ENCODE peak calls at places on chromosome 14, in five cellular contexts. One of them, this sample, is unnamed.
A peak's percentile ranks its signal among the peaks of the same experiment; 100 is the strongest.

GRCh38 chr14:104546591-104547309 is 32.8 kb upstream of the C14orf180 start:
- DNase-seq in T-helper 17 cell: no peak
- DNase-seq in Daoy: no peak
- DNase-seq in left lung: no peak
- DNase-seq in activated CD8-positive, alpha-beta memory T cell treated with anti-CD3 and anti-CD28 coated beads for 48 hours: no peak
- DNase-seq in this sample: no peak

GRCh38 chr14:73739899-73740685 is 25.9 kb upstream of the PNMA1 start:
- DNase-seq in Daoy: no peak
- DNase-seq in T-helper 17 cell: no peak
- DNase-seq in left lung: no peak
- DNase-seq in activated CD8-positive, alpha-beta memory T cell treated with anti-CD3 and anti-CD28 coated beads for 48 hours: no peak
- DNase-seq in this sample: no peak

GRCh38 chr14:55414551-55414950 is 2.9 kb upstream of the ATG14 start:
- DNase-seq in activated CD8-positive, alpha-beta memory T cell treated with anti-CD3 and anti-CD28 coated beads for 48 hours: no peak
- DNase-seq in Daoy: no peak
- DNase-seq in T-helper 17 cell: no peak
- DNase-seq in left lung: no peak
- DNase-seq in this sample: no peak

GRCh38 chr14:57526942-57527341 is 33.3 kb upstream of the CCDC198 start:
- DNase-seq in activated CD8-positive, alpha-beta memory T cell treated with anti-CD3 and anti-CD28 coated beads for 48 hours: no peak
- DNase-seq in T-helper 17 cell: no peak
- DNase-seq in left lung: no peak
- DNase-seq in Daoy: no peak
- DNase-seq in this sample: peak; percentile 15

GRCh38 chr14:23421594-23421993 is 13.5 kb upstream of the MYH6 start:
- DNase-seq in T-helper 17 cell: no peak
- DNase-seq in Daoy: no peak
- DNase-seq in activated CD8-positive, alpha-beta memory T cell treated with anti-CD3 and anti-CD28 coated beads for 48 hours: no peak
- DNase-seq in left lung: no peak
- DNase-seq in this sample: no peak

GRCh38 chr14:85528882-85529585 is 910 bp upstream of the FLRT2 start:
- DNase-seq in T-helper 17 cell: no peak
- DNase-seq in Daoy: peak; percentile 31
- DNase-seq in activated CD8-positive, alpha-beta memory T cell treated with anti-CD3 and anti-CD28 coated beads for 48 hours: no peak
- DNase-seq in left lung: no peak
- DNase-seq in this sample: no peak

GRCh38 chr14:76958975-76959710 is 69.4 kb downstream of the IRF2BPL start:
- DNase-seq in Daoy: peak; percentile 84
- DNase-seq in activated CD8-positive, alpha-beta memory T cell treated with anti-CD3 and anti-CD28 coated beads for 48 hours: no peak
- DNase-seq in T-helper 17 cell: no peak
- DNase-seq in left lung: no peak
- DNase-seq in this sample: peak; percentile 66

GRCh38 chr14:95998656-95999055 is 40.5 kb upstream of the C14orf132 start:
- DNase-seq in left lung: no peak
- DNase-seq in T-helper 17 cell: no peak
- DNase-seq in Daoy: peak; percentile 21
- DNase-seq in activated CD8-positive, alpha-beta memory T cell treated with anti-CD3 and anti-CD28 coated beads for 48 hours: no peak
- DNase-seq in this sample: peak; percentile 75

GRCh38 chr14:69313176-69313575 is 53.2 kb downstream of the GALNT16 start:
- DNase-seq in left lung: no peak
- DNase-seq in activated CD8-positive, alpha-beta memory T cell treated with anti-CD3 and anti-CD28 coated beads for 48 hours: no peak
- DNase-seq in Daoy: no peak
- DNase-seq in T-helper 17 cell: no peak
- DNase-seq in this sample: no peak

This sample was measured in NCI-H69.